ENCODE peak calls at places on chromosomes 5 and 9, in four cellular contexts. U, K, Y and C are unnamed samples.
A peak's percentile ranks its signal among the peaks of the same experiment; 100 is the strongest.

GRCh38 chr9:111029260-111029659 is 9.0 kb downstream of the LPAR1 start:
- DNase-seq in U (no peak), K (no peak), Y (no peak), C (no peak)

GRCh38 chr9:134213508-134214394 is 49.4 kb upstream of the RNU6ATAC start:
- DNase-seq in U (no peak), K (no peak), Y (no peak), C (no peak)

GRCh38 chr5:159773062-159773924 is 143.0 kb upstream of the ADRA1B start:
- DNase-seq in U (peak; percentile 62), K (peak; percentile 90), Y (no peak), C (peak; percentile 66)

GRCh38 chr5:135086326-135086725 is 52.3 kb upstream of the PITX1 start:
- DNase-seq in U (no peak), K (no peak), Y (no peak), C (no peak)

GRCh38 chr5:55072668-55073067 is 29.8 kb upstream of the GZMA start:
- DNase-seq in U (no peak), K (no peak), Y (no peak), C (no peak)

GRCh38 chr5:124790261-124790894 is 43.9 kb upstream of the ZNF608 start:
- DNase-seq in U (no peak), K (peak; percentile 55), Y (no peak), C (no peak)

GRCh38 chr5:38426986-38427950 is 129.2 kb downstream of the LIFR start:
- DNase-seq in U (no peak), K (peak; percentile 70), Y (no peak), C (no peak)

GRCh38 chr9:36161187-36161586 is 8.0 kb upstream of the CCIN start:
- DNase-seq in U (no peak), K (peak; percentile 34), Y (no peak), C (no peak)

GRCh38 chr5:6753851-6754250 is 40.6 kb downstream of the TENT4A start:
- DNase-seq in U (no peak), K (no peak), Y (no peak), C (no peak)

GRCh38 chr9:33202552-33203300 is 35.6 kb upstream of the B4GALT1 start:
- DNase-seq in U (peak; percentile 43), K (peak; percentile 69), Y (no peak), C (no peak)

GRCh38 chr5:143932584-143932983 is 120.6 kb downstream of the HMHB1 start:
- DNase-seq in U (no peak), K (peak; percentile 39), Y (no peak), C (no peak)

GRCh38 chr5:143931986-143932385 is 120.0 kb downstream of the HMHB1 start:
- DNase-seq in U (no peak), K (no peak), Y (no peak), C (no peak)

GRCh38 chr5:143931389-143931984 is 119.5 kb downstream of the HMHB1 start:
- DNase-seq in U (no peak), K (no peak), Y (no peak), C (no peak)

GRCh38 chr5:143933434-143933833 is 121.5 kb downstream of the HMHB1 start:
- DNase-seq in U (no peak), K (no peak), Y (no peak), C (peak; percentile 76)

DNA sequence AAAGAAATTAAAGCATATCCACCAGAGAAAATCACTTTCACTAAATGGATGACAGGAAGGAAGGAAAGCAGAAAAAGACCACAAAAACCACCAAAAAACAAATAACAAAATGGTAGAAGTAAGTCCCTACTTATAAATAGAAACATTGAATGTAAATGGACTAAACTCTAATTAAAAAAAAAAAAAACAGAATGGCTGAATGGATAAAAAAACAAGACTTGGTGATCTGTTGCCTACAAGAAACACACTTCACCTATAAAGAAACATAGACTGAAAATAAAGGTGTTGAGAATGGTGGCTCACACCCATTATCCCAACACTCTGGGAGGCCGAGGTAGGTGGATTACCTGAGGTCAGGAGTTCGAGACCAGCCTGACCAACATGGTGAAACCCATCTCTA is 122.9 kb downstream of the HMHB1 start:
- DNase-seq in U (no peak), K (no peak), Y (no peak), C (no peak)
- H3K56ac ChIP-seq in U (no peak overlapping the region), K (no peak overlapping the region), Y (no peak overlapping the region), C (no peak overlapping the region)

DNA sequence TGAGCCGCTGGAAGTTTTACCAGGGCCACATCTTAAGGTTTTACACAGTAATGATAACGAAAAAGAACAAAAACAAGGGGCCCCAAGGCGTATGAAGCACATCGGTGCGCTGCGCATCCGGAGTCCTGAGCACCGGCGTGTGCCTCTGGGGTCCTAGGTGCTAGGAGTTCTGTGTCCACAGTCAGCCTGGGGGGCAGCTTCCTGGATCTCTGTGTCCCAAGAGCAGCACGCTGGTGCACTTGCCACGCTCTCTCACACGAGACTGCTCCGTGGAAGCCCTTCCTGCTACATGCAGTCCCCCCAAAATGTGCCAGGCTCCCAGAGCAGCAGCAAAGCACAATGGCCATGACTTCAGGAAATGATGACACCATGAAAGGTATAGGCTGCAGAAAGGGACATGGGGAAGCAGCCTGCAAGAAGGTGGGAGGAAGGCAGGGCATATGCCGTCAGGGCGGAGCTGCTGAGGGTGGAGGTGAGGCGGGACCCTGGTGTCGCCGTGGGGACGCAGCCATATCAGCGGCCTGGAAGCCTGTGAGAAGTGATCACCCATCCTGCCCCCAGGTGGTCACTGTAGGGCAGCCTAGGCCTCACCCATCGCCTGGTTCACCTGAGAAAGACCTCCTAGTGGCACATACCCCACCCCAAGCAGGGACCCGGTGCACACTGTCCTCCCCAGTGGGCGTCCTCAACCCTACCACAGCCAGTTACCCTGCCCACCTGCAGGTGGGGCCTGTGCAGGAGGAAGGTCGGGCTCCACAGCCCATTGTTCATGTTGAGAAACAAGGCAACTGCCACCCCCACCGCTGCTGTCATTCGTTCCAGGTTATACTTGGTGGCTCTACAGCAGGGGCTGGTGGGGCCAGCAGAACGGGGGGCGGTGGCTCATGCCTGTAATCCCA is 23.6 kb upstream of the SLC6A3 start:
- DNase-seq in U (no peak), K (no peak), Y (no peak), C (peak; percentile 34)
- H3K9ac ChIP-seq in U (no peak overlapping the region), K (no peak overlapping the region), Y (no peak overlapping the region), C (no peak overlapping the region)

GRCh38 chr5:89156226-89156625 is 273.2 kb upstream of the MEF2C start:
- DNase-seq in U (no peak), K (no peak), Y (no peak), C (no peak)
- H3K56ac ChIP-seq in U (no peak overlapping the region), K (no peak overlapping the region), Y (no peak overlapping the region), C (no peak overlapping the region)

GRCh38 chr9:127448112-127448805 is 2.9 kb downstream of the RPL12 start:
- DNase-seq in U (no peak), K (no peak), Y (no peak), C (no peak)
- H3K9ac ChIP-seq in U (peak overlapping the region; percentile 1), K (no peak overlapping the region), Y (no peak overlapping the region), C (peak overlapping the region; percentile 43)

GRCh38 chr9:91247278-91247677 is 114.4 kb downstream of the AUH start:
- DNase-seq in U (no peak), K (no peak), Y (no peak), C (no peak)

GRCh38 chr9:91248707-91249106 is 113.0 kb downstream of the AUH start:
- DNase-seq in U (no peak), K (peak; percentile 68), Y (no peak), C (no peak)

GRCh38 chr9:91243029-91243428 is 118.7 kb downstream of the AUH start:
- DNase-seq in U (no peak), K (no peak), Y (no peak), C (no peak)

GRCh38 chr9:91245432-91246313 is 116.0 kb downstream of the AUH start:
- DNase-seq in U (no peak), K (peak; percentile 57), Y (no peak), C (no peak)

DNA sequence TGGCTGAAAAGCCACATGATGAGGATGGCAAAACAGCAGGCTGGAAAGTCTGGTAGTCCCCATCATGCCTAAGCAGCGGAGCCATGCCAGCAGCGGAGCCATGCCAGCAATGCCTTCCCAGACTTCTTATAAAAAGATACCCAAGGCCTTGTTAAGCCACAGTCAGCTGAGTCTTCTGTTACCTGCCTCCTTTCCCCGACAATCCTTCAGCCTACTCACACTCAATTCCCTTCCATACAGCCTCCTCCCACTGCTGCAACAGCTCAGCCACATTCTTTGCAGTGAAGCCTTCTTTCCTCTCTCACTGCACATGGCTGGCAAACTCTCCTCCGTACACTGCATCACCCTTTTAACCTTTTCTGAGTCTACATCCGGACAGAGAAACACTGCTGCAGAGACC is 114.9 kb downstream of the AUH start:
- DNase-seq in U (no peak), K (peak; percentile 46), Y (no peak), C (no peak)
- H3K56ac ChIP-seq in U (no peak overlapping the region), K (no peak overlapping the region), Y (no peak overlapping the region), C (no peak overlapping the region)

GRCh38 chr5:138602371-138603000 is 27.3 kb upstream of the HSPA9 start:
- DNase-seq in U (no peak), K (no peak), Y (no peak), C (no peak)
- H3K9ac ChIP-seq in U (no peak overlapping the region), K (no peak overlapping the region), Y (no peak overlapping the region), C (no peak overlapping the region)

DNA sequence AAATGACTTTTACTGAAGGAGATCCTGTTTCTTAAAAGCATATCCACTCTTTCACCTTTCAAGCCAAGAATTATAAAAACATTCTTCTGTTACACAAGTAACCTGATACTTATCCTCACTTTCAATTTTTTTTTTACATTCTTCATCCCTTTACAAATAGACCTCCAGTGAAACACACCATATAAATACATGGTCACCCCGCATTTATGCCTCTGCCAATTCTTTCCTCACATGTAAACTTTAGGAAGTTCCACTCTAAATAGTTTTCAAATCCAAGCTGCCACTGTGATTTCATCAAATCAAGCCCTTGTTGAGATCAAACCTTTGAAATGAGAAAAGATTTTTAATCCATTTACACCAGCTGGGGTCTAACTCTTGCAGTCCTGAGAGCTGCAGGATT is 40.0 kb downstream of the GAS1 start:
- DNase-seq in U (no peak), K (peak; percentile 62), Y (no peak), C (no peak)
- H3K56ac ChIP-seq in U (no peak overlapping the region), K (no peak overlapping the region), Y (no peak overlapping the region), C (no peak overlapping the region)

DNA sequence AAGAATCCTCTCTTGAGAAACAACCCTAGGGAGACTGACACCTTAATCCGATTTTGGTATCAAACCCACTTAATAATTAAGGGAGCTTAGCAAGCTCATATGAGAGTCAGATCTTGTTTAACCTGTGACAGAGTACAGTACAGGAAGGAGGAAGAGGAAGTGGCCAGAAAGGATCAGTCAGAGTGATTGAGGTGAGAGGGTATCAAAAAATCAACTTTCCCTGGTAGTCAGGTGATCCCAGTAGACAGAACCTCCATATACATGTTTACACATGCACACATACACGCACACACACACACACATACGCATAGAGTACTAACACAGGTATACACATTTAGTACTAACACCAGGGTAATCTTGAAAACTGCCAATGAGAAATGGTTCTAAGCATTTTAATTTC is 56.8 kb downstream of the GLIS3 start:
- DNase-seq in U (no peak), K (no peak), Y (no peak), C (no peak)
- H3K9ac ChIP-seq in U (no peak overlapping the region), K (no peak overlapping the region), Y (no peak overlapping the region), C (no peak overlapping the region)